ENCODE peak calls at places on chromosomes 3 and 15, in nine cellular contexts. D is WERI-Rb-1, B is Ammon's horn, J is Right ventricle myocardium superior, U is left cardiac atrium, V is ACHN, O is cardiac muscle cell, T is mucosa of gallbladder, L is NCI-H774. E is an unnamed sample.

GRCh38 chr15:69540622-69541021 is 88.0 kb downstream of the RPLP1 start:
- DNase-seq in D (no peak), B (peak), J (no peak), U (no peak), V (no peak), O (no peak), T (no peak), L (peak), E (no peak)

GRCh38 chr3:189597918-189598317 is 33.3 kb upstream of the TP63 start:
- DNase-seq in D (no peak), B (no peak), J (no peak), U (no peak), V (no peak), O (no peak), T (no peak), L (no peak), E (no peak)

GRCh38 chr15:73440571-73440970 is 2.4 kb upstream of the REC114 start:
- DNase-seq in D (peak), B (no peak), J (no peak), U (no peak), V (no peak), O (no peak), T (no peak), L (no peak), E (no peak)

GRCh38 chr3:146747051-146747450 is 141.9 kb upstream of the PLSCR5 start:
- DNase-seq in D (no peak), B (no peak), J (no peak), U (no peak), V (no peak), O (no peak), T (no peak), L (no peak), E (no peak)

GRCh38 chr15:73346735-73347312 is 21.9 kb downstream of the HCN4 start:
- DNase-seq in D (no peak), B (no peak), J (peak), U (peak), V (peak), O (peak), T (peak), L (no peak), E (no peak)

GRCh38 chr3:45508659-45509037 is 85.9 kb upstream of the LIMD1 start:
- DNase-seq in D (no peak), B (no peak), J (no peak), U (no peak), V (no peak), O (no peak), T (no peak), L (no peak), E (no peak)

GRCh38 chr3:55629432-55629831 is 142.3 kb upstream of the WNT5A start:
- DNase-seq in D (no peak), B (no peak), J (peak), U (peak), V (no peak), O (peak), T (peak), L (peak), E (no peak)

GRCh38 chr3:56938545-56938944 is 121.9 kb upstream of the SPATA12 start:
- DNase-seq in D (no peak), B (no peak), J (no peak), U (no peak), V (no peak), O (no peak), T (no peak), L (no peak), E (no peak)

GRCh38 chr3:187679638-187680396 is 9.6 kb upstream of the SST start:
- DNase-seq in D (peak), B (peak), J (peak), U (peak), V (peak), O (peak), T (peak), L (peak), E (peak)

GRCh38 chr15:94070341-94071275 is 160.8 kb upstream of the MCTP2 start:
- DNase-seq in D (no peak), B (peak), J (no peak), U (no peak), V (no peak), O (no peak), T (no peak), L (peak), E (no peak)

GRCh38 chr15:28115871-28116270 is 16.8 kb upstream of the OCA2 start:
- DNase-seq in D (no peak), B (no peak), J (no peak), U (no peak), V (no peak), O (no peak), T (no peak), L (no peak), E (no peak)

GRCh38 chr3:193947636-193948035 is 188.3 kb upstream of the HES1 start:
- DNase-seq in D (no peak), B (no peak), J (no peak), U (no peak), V (no peak), O (no peak), T (no peak), L (no peak), E (no peak)

GRCh38 chr3:82386656-82387055 is 625.2 kb upstream of the GBE1 start:
- DNase-seq in D (no peak), B (no peak), J (no peak), U (no peak), V (no peak), O (no peak), T (no peak), L (no peak), E (no peak)

GRCh38 chr15:48330045-48330840 is 986 bp upstream of the DUT start:
- DNase-seq in D (no peak), B (no peak), J (no peak), U (no peak), V (peak), O (peak), T (no peak), L (no peak), E (no peak)

GRCh38 chr3:62161306-62161705 is 212.0 kb downstream of the FEZF2 start:
- DNase-seq in D (no peak), B (no peak), J (no peak), U (no peak), V (no peak), O (no peak), T (no peak), L (no peak), E (no peak)

GRCh38 chr15:89058376-89058775 is 29.9 kb upstream of the ABHD2 start:
- DNase-seq in D (no peak), B (no peak), J (no peak), U (no peak), V (no peak), O (no peak), T (no peak), L (no peak), E (no peak)

GRCh38 chr15:70030851-70031645 is 66.7 kb downstream of the TLE3 start:
- DNase-seq in D (no peak), B (no peak), J (no peak), U (no peak), V (no peak), O (no peak), T (no peak), L (no peak), E (no peak)

GRCh38 chr15:65777053-65777452 is 15.0 kb downstream of the DENND4A start:
- DNase-seq in D (no peak), B (peak), J (no peak), U (no peak), V (no peak), O (no peak), T (no peak), L (no peak), E (no peak)

GRCh38 chr3:35505181-35505580 is 134.1 kb upstream of the ARPP21 start:
- DNase-seq in D (peak), B (peak), J (no peak), U (no peak), V (no peak), O (peak), T (no peak), L (no peak), E (no peak)

GRCh38 chr3:186598108-186598784 is 14.6 kb upstream of the AHSG start:
- DNase-seq in D (no peak), B (no peak), J (peak), U (peak), V (peak), O (peak), T (no peak), L (no peak), E (no peak)

GRCh38 chr3:134392336-134392983 is 18.2 kb upstream of the AMOTL2 start:
- DNase-seq in D (no peak), B (no peak), J (no peak), U (peak), V (no peak), O (peak), T (no peak), L (no peak), E (no peak)

GRCh38 chr15:62244762-62245161 is 79.7 kb upstream of the C2CD4B start:
- DNase-seq in D (no peak), B (no peak), J (no peak), U (no peak), V (no peak), O (no peak), T (no peak), L (no peak), E (no peak)

GRCh38 chr3:162224736-162225135 is 728.1 kb downstream of the OTOL1 start:
- DNase-seq in D (no peak), B (no peak), J (no peak), U (no peak), V (no peak), O (no peak), T (no peak), L (no peak), E (no peak)

GRCh38 chr3:52006820-52007133 is 11.1 kb upstream of the RPL29 start:
- DNase-seq in D (no peak), B (no peak), J (no peak), U (no peak), V (no peak), O (no peak), T (no peak), L (no peak), E (no peak)

GRCh38 chr15:41483519-41483918 is 10.2 kb upstream of the ITPKA start:
- DNase-seq in D (no peak), B (no peak), J (no peak), U (no peak), V (no peak), O (no peak), T (no peak), L (no peak), E (no peak)

GRCh38 chr3:25021816-25022215 is 406.2 kb upstream of the RARB start:
- DNase-seq in D (no peak), B (peak), J (no peak), U (no peak), V (no peak), O (no peak), T (no peak), L (no peak), E (no peak)

GRCh38 chr3:154122096-154122911 is 1.1 kb downstream of the ARHGEF26 start:
- DNase-seq in D (no peak), B (no peak), J (peak), U (peak), V (no peak), O (peak), T (no peak), L (no peak), E (no peak)

GRCh38 chr3:152609891-152610290 is 225.0 kb upstream of the P2RY1 start:
- DNase-seq in D (no peak), B (no peak), J (no peak), U (no peak), V (no peak), O (no peak), T (no peak), L (no peak), E (no peak)

GRCh38 chr3:178022599-178022998 is 513.6 kb upstream of the KCNMB2 start:
- DNase-seq in D (no peak), B (peak), J (no peak), U (no peak), V (no peak), O (no peak), T (no peak), L (no peak), E (no peak)

GRCh38 chr3:105775368-105775767 is 93.4 kb downstream of the CBLB start:
- DNase-seq in D (no peak), B (no peak), J (no peak), U (no peak), V (no peak), O (no peak), T (no peak), L (no peak), E (no peak)

GRCh38 chr3:81530180-81530939 is 231.1 kb downstream of the GBE1 start:
- DNase-seq in D (no peak), B (no peak), J (no peak), U (no peak), V (no peak), O (no peak), T (no peak), L (no peak), E (no peak)

GRCh38 chr3:49703443-49703927 is 14.1 kb downstream of the RNF123 start:
- DNase-seq in D (peak), B (peak), J (peak), U (peak), V (peak), O (peak), T (peak), L (peak), E (peak)

GRCh38 chr3:176920806-176921205 is 276.5 kb downstream of the TBL1XR1 start:
- DNase-seq in D (no peak), B (no peak), J (no peak), U (no peak), V (no peak), O (no peak), T (no peak), L (peak), E (no peak)

GRCh38 chr3:197226179-197226578 is 72.2 kb downstream of the DLG1 start:
- DNase-seq in D (peak), B (no peak), J (no peak), U (no peak), V (peak), O (peak), T (no peak), L (no peak), E (no peak)

GRCh38 chr15:28125673-28126651 is 26.8 kb upstream of the OCA2 start:
- DNase-seq in D (no peak), B (peak), J (no peak), U (no peak), V (peak), O (peak), T (no peak), L (peak), E (peak)

GRCh38 chr3:44970916-44971490 is 5.0 kb downstream of the ZDHHC3 start:
- DNase-seq in D (no peak), B (no peak), J (no peak), U (no peak), V (no peak), O (no peak), T (no peak), L (no peak), E (no peak)

GRCh38 chr3:58111513-58112184 is 99.1 kb downstream of the DNASE1L3 start:
- DNase-seq in D (no peak), B (no peak), J (no peak), U (no peak), V (no peak), O (no peak), T (peak), L (peak), E (no peak)

GRCh38 chr15:29242466-29243242 is 27.0 kb downstream of the NSMCE3 start:
- DNase-seq in D (no peak), B (peak), J (no peak), U (no peak), V (no peak), O (peak), T (no peak), L (no peak), E (no peak)

GRCh38 chr3:117144832-117145231 is 435.3 kb downstream of the TUSC7 start:
- DNase-seq in D (no peak), B (peak), J (no peak), U (no peak), V (no peak), O (no peak), T (no peak), L (no peak), E (no peak)

GRCh38 chr15:56933420-56934210 is 15.2 kb downstream of the TCF12 start:
- DNase-seq in D (no peak), B (no peak), J (no peak), U (no peak), V (no peak), O (no peak), T (no peak), L (no peak), E (no peak)

E was measured in NCI-H1930.